ENCODE peak calls at places on chromosomes 3 and 15, in six cellular contexts. H, V, Q, E, C and K are unnamed samples.

GRCh38 chr3:377158-377561 is 180.6 kb downstream of the CHL1 start:
- DNase-seq in Q (peak), H (no peak), E (peak), V (peak), C (no peak), K (no peak)

GRCh38 chr3:159560214-159561004 is 428.2 kb upstream of the IL12A start:
- DNase-seq in C (no peak), E (no peak), V (peak), H (no peak), Q (no peak), K (no peak)

GRCh38 chr3:140842984-140843649 is 98.5 kb upstream of the SLC25A36 start:
- DNase-seq in C (no peak), Q (no peak), H (no peak), V (no peak), E (no peak), K (no peak)

GRCh38 chr15:40310001-40310959 is 2.5 kb upstream of the PLCB2 start:
- DNase-seq in V (peak), Q (no peak), H (peak), C (peak), E (peak), K (peak)

GRCh38 chr3:20511863-20512262 is 325.9 kb upstream of the SGO1 start:
- DNase-seq in Q (peak), E (peak), H (no peak), V (peak), C (peak), K (no peak)

GRCh38 chr15:98124576-98124975 is 164.1 kb downstream of the ARRDC4 start:
- DNase-seq in H (no peak), C (no peak), E (no peak), V (no peak), Q (no peak), K (no peak)

GRCh38 chr3:12329063-12329462 is 40.2 kb downstream of the PPARG start:
- DNase-seq in E (no peak), Q (no peak), C (no peak), V (no peak), H (no peak), K (no peak)

GRCh38 chr15:90082140-90082713 is 20.0 kb downstream of the IDH2 start:
- DNase-seq in C (peak), Q (no peak), V (no peak), E (no peak), H (no peak), K (no peak)

GRCh38 chr3:13397316-13397715 is 22.8 kb downstream of the NUP210 start:
- DNase-seq in C (no peak), V (no peak), Q (no peak), E (no peak), H (no peak), K (no peak)

GRCh38 chr3:149519912-149520311 is 45.4 kb downstream of the TM4SF4 start:
- DNase-seq in C (no peak), E (no peak), V (no peak), Q (no peak), H (no peak), K (no peak)

GRCh38 chr3:157865449-157865862 is 240.8 kb downstream of the SHOX2 start:
- DNase-seq in V (peak), Q (peak), C (no peak), E (peak), H (no peak), K (peak)

GRCh38 chr3:45984331-45985312 is 11.0 kb downstream of the FYCO1 start:
- DNase-seq in H (no peak), Q (peak), V (no peak), C (no peak), E (no peak), K (no peak)

GRCh38 chr3:58411036-58411435 is 22.6 kb downstream of the PDHB start:
- DNase-seq in C (no peak), Q (no peak), V (no peak), H (no peak), E (no peak), K (no peak)

GRCh38 chr3:186506846-186507245 is 37.3 kb downstream of the CRYGS start:
- DNase-seq in V (no peak), E (no peak), C (no peak), Q (peak), H (no peak), K (no peak)

GRCh38 chr3:185677146-185677829 is 91.2 kb downstream of the SENP2 start:
- DNase-seq in H (no peak), E (peak), V (peak), Q (peak), C (no peak), K (no peak)

GRCh38 chr15:60673156-60673555 is 194.2 kb upstream of the ICE2 start:
- DNase-seq in E (no peak), V (no peak), H (no peak), C (no peak), Q (no peak), K (no peak)

GRCh38 chr15:38072507-38073277 is 138.3 kb downstream of the TMCO5A start:
- DNase-seq in Q (peak), V (peak), H (peak), E (peak), C (peak), K (peak)

GRCh38 chr3:1093216-1093615 is 392 bp downstream of the CNTN6 start:
- DNase-seq in E (no peak), C (no peak), Q (no peak), V (no peak), H (no peak), K (no peak)

GRCh38 chr3:48088056-48088748 is 72.0 kb upstream of the MAP4 start:
- DNase-seq in V (peak), E (peak), H (no peak), Q (no peak), C (no peak), K (no peak)